ENCODE peak calls at places on chromosomes 2 and 18, in five cellular contexts. T is A549, X is H1, O is K562, N is HepG2. S is an unnamed sample.

GRCh38 chr2:9423922-9424272 is 443 bp downstream of the CPSF3 start:
- DNase-seq in T (no peak), O (peak), X (no peak), N (peak), S (no peak)

GRCh38 chr2:191441761-191442160 is 196.6 kb downstream of the MYO1B start:
- DNase-seq in T (no peak), N (no peak), O (peak), X (no peak), S (no peak)

GRCh38 chr2:240234503-240234951 is 94.1 kb upstream of the OTOS start:
- DNase-seq in N (no peak), X (no peak), O (no peak), T (no peak), S (no peak)

GRCh38 chr2:169999041-169999440 is 171.8 kb downstream of the UBR3 start:
- DNase-seq in O (no peak), N (no peak), T (no peak), X (no peak), S (no peak)

GRCh38 chr18:46411862-46412690 is 244.9 kb downstream of the LOXHD1 start:
- DNase-seq in N (no peak), O (no peak), X (no peak), T (no peak), S (no peak)

GRCh38 chr2:40028792-40029488 is 249.9 kb upstream of the THUMPD2 start:
- DNase-seq in N (no peak), T (no peak), X (no peak), O (no peak), S (peak)

GRCh38 chr2:13114391-13114790 is 397.7 kb downstream of the TRIB2 start:
- DNase-seq in X (no peak), T (no peak), N (no peak), O (peak), S (no peak)

GRCh38 chr2:239830718-239831271 is 194.3 kb downstream of the NDUFA10 start:
- DNase-seq in T (no peak), O (no peak), N (no peak), X (peak), S (no peak)

GRCh38 chr2:230602562-230603230 is 109.9 kb upstream of the CAB39 start:
- DNase-seq in O (peak), X (no peak), T (no peak), N (no peak), S (no peak)

GRCh38 chr2:14288016-14288415 is 344.5 kb upstream of the LRATD1 start:
- DNase-seq in O (no peak), X (no peak), N (no peak), T (no peak), S (no peak)

GRCh38 chr2:127874378-127875271 is 11.1 kb downstream of the AMMECR1L start:
- DNase-seq in T (no peak), O (no peak), N (no peak), X (no peak), S (no peak)

GRCh38 chr2:160371251-160372009 is 122.2 kb downstream of the RBMS1 start:
- DNase-seq in T (no peak), X (no peak), N (no peak), O (no peak), S (no peak)

GRCh38 chr2:172968061-172968469 is 107.6 kb upstream of the MAP3K20 start:
- DNase-seq in O (no peak), N (peak), X (no peak), T (no peak), S (no peak)

GRCh38 chr18:23824235-23824634 is 135.0 kb downstream of the LAMA3 start:
- DNase-seq in X (no peak), O (no peak), N (no peak), T (no peak), S (no peak)

GRCh38 chr2:168577885-168578284 is 121.8 kb downstream of the CERS6 start:
- DNase-seq in O (peak), N (no peak), X (no peak), T (no peak), S (no peak)

GRCh38 chr2:210756821-210757220 is 200.4 kb downstream of the CPS1 start:
- DNase-seq in O (no peak), X (no peak), N (no peak), T (no peak), S (no peak)

GRCh38 chr2:44533508-44533907 is 171.8 kb downstream of the CAMKMT start:
- DNase-seq in O (no peak), N (no peak), X (no peak), T (no peak), S (no peak)

GRCh38 chr2:27832396-27832795 is 57.8 kb downstream of the RBKS start:
- DNase-seq in X (no peak), T (no peak), N (no peak), O (no peak), S (no peak)

GRCh38 chr2:216603010-216603883 is 30.0 kb upstream of the IGFBP2 start:
- DNase-seq in N (no peak), X (no peak), T (no peak), O (no peak), S (no peak)

GRCh38 chr2:68435605-68436004 is 31.5 kb downstream of the FBXO48 start:
- DNase-seq in T (no peak), O (no peak), N (no peak), X (no peak), S (no peak)

GRCh38 chr2:224754129-224754528 is 38.0 kb upstream of the CCDC195 start:
- DNase-seq in O (no peak), N (no peak), X (no peak), T (no peak), S (no peak)

GRCh38 chr2:238428866-238429265 is 2.1 kb downstream of the ASB1 start:
- DNase-seq in O (no peak), X (no peak), N (no peak), T (no peak), S (no peak)

GRCh38 chr2:144114761-144115160 is 405.2 kb downstream of the ZEB2 start:
- DNase-seq in T (no peak), X (no peak), O (no peak), N (no peak), S (no peak)

GRCh38 chr2:9205963-9206948 is at the start of gene ASAP2:
- DNase-seq in X (peak), T (peak), N (peak), O (peak), S (no peak)

GRCh38 chr2:156892449-156893335 is 364.8 kb upstream of the GALNT5 start:
- DNase-seq in N (peak), X (peak), T (peak), O (peak), S (peak)

GRCh38 chr2:106160786-106161261 is 33.3 kb downstream of the UXS1 start:
- DNase-seq in O (no peak), T (no peak), N (no peak), X (no peak), S (no peak)

DNA sequence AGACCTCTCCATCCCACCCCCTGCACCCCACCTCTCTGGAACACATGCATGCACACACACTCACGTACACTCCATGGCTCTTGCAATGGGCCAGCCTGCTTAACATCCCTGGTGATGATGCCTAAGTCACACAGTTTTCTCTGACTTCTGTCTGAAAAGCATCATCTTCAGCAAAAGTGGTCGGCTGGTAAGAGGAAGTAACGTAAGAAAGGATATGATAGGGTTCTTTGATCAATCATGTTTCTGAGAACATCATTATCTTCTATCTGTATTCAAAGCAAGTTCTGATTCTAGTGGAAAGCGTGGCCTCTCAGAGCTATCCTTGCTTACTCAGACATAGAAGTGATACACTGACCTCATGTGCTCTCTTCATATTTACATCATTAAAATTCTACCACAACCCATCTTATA is 11.4 kb upstream of the NDUFV2 start:
- DNase-seq in N (no peak), T (no peak), O (no peak), X (no peak), S (no peak)
- TF ChIP-seq KDM1A in N (no peak), T (no peak), O (no peak), X (no peak), S (no peak)

GRCh38 chr18:57798713-57799373 is 4.3 kb downstream of the ATP8B1 start:
- DNase-seq in T (no peak), X (no peak), N (peak), O (no peak), S (no peak)
- TF ChIP-seq KDM1A in T (no peak), X (no peak), N (no peak), O (no peak), S (no peak)

GRCh38 chr2:118380915-118381653 is 292.8 kb downstream of the INSIG2 start:
- DNase-seq in T (no peak), O (no peak), X (no peak), N (no peak), S (no peak)

GRCh38 chr2:118387509-118387908 is 299.2 kb downstream of the INSIG2 start:
- DNase-seq in O (no peak), N (no peak), X (no peak), T (no peak), S (no peak)

GRCh38 chr2:118388771-118389170 is 300.5 kb downstream of the INSIG2 start:
- DNase-seq in O (no peak), N (no peak), X (no peak), T (no peak), S (no peak)

GRCh38 chr2:118386636-118387302 is 298.5 kb downstream of the INSIG2 start:
- DNase-seq in O (no peak), T (peak), X (no peak), N (no peak), S (no peak)
- TF ChIP-seq KDM1A in O (no peak), T (no peak), X (no peak), N (no peak), S (no peak)

DNA sequence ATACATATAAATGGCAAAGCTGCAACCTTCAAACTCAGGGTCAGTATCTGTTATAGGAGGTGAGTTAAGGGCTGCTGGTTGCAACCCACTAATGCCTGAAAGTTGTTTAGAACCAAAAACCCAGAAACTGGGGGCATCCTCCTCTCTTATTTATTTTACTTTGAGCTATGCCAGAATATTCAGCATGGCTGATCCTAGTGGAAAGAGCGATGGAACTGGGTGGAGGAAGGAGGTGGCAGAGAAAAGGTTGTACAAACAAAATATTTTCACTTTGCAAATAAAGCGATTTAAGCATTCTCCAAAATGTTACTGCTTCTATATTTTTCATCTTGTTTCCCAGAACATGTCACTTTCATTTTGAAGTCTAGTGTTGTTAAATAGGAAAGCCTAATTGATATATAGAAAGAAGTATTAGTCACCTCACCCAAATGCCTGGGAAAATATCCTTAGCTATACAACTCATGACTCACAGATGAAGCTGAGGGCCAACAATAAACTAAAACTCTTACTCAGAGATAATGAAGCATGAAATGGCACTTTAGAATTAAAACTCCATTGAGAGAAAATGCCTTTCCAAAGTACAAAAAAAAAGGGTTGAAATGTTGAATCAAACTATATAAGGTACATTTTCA is 251.4 kb upstream of the UBE2E3 start:
- DNase-seq in N (no peak), T (peak), X (no peak), O (no peak), S (no peak)
- TF ChIP-seq KDM1A in N (no peak), T (no peak), X (no peak), O (no peak), S (no peak)

DNA sequence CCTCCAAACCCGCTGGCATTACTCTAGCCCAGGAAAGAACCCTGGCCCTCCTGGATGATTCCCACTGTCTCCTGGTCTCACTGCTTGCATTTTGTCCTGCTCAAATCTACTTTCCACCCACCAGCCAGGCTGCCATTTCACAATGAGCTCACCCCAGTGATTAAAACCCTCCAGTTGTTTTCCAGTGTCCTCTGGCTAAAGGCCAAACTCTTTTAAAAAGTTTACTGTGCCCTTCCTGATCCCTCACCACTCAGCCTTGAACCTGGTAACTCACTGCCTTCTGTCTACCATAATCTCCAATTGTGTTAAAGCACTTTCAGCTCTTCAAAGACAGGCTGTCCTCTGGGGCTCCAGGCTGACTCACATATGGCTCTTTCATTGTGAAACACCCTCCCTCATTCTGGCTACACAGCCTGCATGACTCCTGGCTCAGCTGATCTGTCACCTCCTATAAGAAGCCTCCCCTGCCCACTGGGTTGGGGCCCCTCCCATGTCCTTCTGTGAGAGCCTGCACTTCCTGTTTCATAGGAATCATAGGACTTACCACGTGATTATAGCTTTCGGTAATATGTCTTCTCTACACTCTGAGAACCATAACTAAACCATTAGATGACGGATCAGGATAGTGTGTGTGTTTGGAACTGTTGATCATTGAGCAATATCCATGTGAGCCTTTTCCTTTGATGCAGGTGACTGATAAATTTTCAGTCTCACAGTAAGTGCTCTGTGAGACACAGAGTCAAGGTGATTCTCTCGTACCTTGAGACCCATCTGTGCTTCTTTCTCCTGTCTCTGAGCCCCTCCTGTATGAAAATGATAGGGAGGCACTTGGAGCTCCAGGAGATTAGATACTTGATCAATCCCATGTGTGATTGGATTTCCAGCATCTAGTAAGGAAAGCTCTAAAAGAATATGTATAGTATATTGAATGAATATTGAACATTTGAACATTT is 590.8 kb upstream of the ID2 start:
- DNase-seq in T (peak), X (no peak), O (peak), N (peak), S (peak)
- TF ChIP-seq KDM1A in T (no peak), X (no peak), O (no peak), N (no peak), S (no peak)

GRCh38 chr2:233990261-233990798 is 60.2 kb upstream of the SPP2 start:
- DNase-seq in T (no peak), X (peak), N (no peak), O (no peak), S (peak)
- TF ChIP-seq KDM1A in T (no peak), X (no peak), N (no peak), O (no peak), S (no peak)

DNA sequence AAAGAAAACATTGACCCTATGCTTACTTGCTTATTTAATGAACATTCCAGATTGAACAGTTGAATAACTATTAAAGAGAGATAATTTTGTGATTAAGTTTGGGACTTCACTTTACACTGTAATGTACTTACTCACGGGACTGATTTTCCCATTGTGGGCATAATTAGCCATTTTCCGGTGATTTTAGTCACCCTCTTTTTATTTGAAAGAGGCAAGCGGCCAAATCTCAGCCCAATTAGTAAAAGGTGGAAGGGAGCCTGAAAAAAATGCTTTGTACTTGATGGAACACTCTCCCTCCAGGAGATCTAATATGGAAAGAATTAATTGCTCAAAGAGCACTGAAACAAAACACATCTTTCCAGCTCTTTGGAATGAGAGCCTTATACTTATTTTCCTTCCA is 50.2 kb downstream of the CALCRL start:
- DNase-seq in X (no peak), N (no peak), O (no peak), T (no peak), S (no peak)
- TF ChIP-seq KDM1A in X (no peak), N (no peak), O (no peak), T (no peak), S (no peak)

DNA sequence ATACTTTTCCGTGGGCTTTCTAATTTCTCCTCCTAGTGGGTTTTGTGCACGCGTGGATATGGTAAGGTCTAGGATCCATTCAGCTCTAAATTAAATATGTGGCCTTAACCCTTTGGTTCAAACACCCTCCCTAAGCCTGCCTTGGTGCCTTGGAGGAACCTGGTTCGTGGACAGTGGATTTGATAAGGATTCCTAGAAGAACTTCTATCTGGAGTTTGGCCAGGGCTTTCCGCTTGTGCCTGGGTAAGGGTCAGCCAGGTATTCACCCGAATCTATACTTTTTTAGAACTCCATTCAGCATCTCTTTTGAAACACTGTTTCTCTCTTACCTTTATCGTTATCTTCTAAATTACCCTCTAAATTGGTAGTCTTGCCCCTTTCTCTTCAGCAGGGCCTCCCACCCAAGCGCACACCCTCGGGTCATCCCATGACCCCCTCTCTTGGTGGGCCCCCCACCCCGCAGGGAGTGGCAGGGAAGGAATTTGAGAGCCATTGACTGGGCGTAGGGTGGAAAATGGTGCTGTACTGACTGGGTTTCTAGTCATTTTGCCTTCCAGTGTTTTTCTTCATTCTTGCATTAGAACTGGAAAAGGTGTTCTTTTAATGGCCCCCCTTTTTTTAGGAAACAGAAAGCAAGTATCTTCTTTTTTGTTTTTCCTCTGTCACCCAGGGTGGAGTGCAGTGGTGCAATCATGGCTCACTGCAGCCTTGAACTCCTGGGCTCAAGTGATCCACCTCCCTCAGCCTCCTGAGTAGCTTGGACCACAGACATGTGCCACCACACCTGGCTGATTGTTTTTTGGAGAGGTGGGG is 1.8 kb downstream of the SOCS6 start:
- DNase-seq in O (peak), T (no peak), N (no peak), X (no peak), S (no peak)
- TF ChIP-seq KDM1A in O (no peak), T (no peak), N (no peak), X (no peak), S (no peak)

GRCh38 chr18:27394687-27395086 is 209.6 kb upstream of the CHST9 start:
- DNase-seq in N (no peak), T (no peak), X (no peak), O (no peak), S (no peak)

GRCh38 chr18:27404855-27405254 is 219.7 kb upstream of the CHST9 start:
- DNase-seq in X (no peak), O (no peak), N (no peak), T (no peak), S (no peak)

DNA sequence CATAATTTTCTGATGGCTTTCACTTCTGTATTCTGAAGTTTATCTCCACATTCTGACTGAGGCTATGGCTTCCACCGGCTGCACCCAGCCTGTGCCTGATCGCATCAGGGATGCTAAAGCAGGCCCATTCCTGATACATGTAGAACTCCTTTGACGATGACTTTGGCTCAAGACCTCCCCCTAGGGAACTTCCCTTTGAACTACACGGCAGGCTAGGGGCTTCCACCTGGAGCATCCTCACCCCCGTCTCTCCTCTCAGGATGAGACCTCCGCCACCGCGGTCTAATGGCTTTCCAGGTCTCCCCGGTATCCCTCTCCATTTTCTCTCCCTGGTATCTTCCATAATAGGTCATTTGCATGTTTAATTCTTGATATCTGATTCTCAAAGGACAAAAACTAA is 214.9 kb upstream of the CHST9 start:
- DNase-seq in T (no peak), X (peak), O (no peak), N (no peak), S (no peak)
- TF ChIP-seq KDM1A in T (no peak), X (no peak), O (no peak), N (no peak), S (no peak)